ENCODE peak calls at places on chromosomes 13 and 19, in four cellular contexts. D is HCT116, H is suprapubic skin, X is GM23338. G is an unnamed sample.

GRCh38 chr19:29478578-29479565 is 46.9 kb upstream of the VSTM2B start:
- DNase-seq in D (peak), X (peak), H (no peak), G (no peak)

GRCh38 chr19:45508931-45509691 is 1.8 kb downstream of the VASP start:
- DNase-seq in D (no peak), H (no peak), X (peak), G (peak)

GRCh38 chr13:79667771-79668170 is 186.8 kb downstream of the NDFIP2 start:
- DNase-seq in X (no peak), D (no peak), H (no peak), G (no peak)

GRCh38 chr19:56015756-56016155 is 29.2 kb downstream of the NLRP5 start:
- DNase-seq in X (peak), H (no peak), D (no peak), G (no peak)

GRCh38 chr13:108272333-108272732 is 2.8 kb downstream of the TNFSF13B start:
- DNase-seq in D (no peak), H (no peak), X (no peak), G (no peak)

GRCh38 chr19:5519076-5519475 is 48.7 kb downstream of the TINCR start:
- DNase-seq in D (no peak), X (no peak), H (no peak), G (no peak)

GRCh38 chr19:35531291-35531690 is 2.0 kb upstream of the GAPDHS start:
- DNase-seq in D (no peak), H (no peak), X (no peak), G (no peak)

GRCh38 chr13:30038884-30039283 is 188.5 kb upstream of the UBL3 start:
- DNase-seq in D (no peak), H (no peak), X (no peak), G (no peak)

GRCh38 chr19:35398570-35398969 is 27.7 kb downstream of the GPR42 start:
- DNase-seq in X (no peak), D (no peak), H (no peak), G (no peak)

GRCh38 chr19:45095496-45096413 is 2.8 kb downstream of the PPP1R37 start:
- DNase-seq in H (no peak), D (no peak), X (no peak), G (no peak)

GRCh38 chr13:31835932-31836331 is 96.6 kb downstream of the RXFP2 start:
- DNase-seq in H (no peak), D (no peak), X (no peak), G (no peak)

GRCh38 chr13:38656699-38657098 is 30.2 kb upstream of the FREM2 start:
- DNase-seq in X (no peak), D (no peak), H (no peak), G (no peak)

GRCh38 chr19:17576758-17577532 is 21.5 kb downstream of the COLGALT1 start:
- DNase-seq in D (peak), X (peak), H (no peak), G (no peak)

GRCh38 chr13:44051923-44052322 is 172.2 kb downstream of the LACC1 start:
- DNase-seq in H (no peak), D (no peak), X (no peak), G (no peak)

GRCh38 chr13:21812192-21812626 is 141.3 kb downstream of the FGF9 start:
- DNase-seq in D (no peak), X (no peak), H (no peak), G (no peak)

GRCh38 chr19:30564551-30565011 is 192.4 kb downstream of the ZNF536 start:
- DNase-seq in X (peak), H (peak), D (no peak), G (no peak)

GRCh38 chr19:38263696-38264485 is 482 bp upstream of the SPINT2 start:
- DNase-seq in D (peak), X (peak), H (no peak), G (peak)

GRCh38 chr13:19772306-19772705 is 10.4 kb downstream of the PSPC1 start:
- DNase-seq in H (no peak), X (no peak), D (no peak), G (no peak)

GRCh38 chr19:40341601-40342482 is 6.4 kb downstream of the C19orf47 start:
- DNase-seq in D (no peak), X (no peak), H (no peak), G (no peak)

GRCh38 chr19:50481351-50482149 is 4.9 kb upstream of the GARIN5A start:
- DNase-seq in X (no peak), H (no peak), D (no peak), G (no peak)

GRCh38 chr13:33918199-33918932 is 100.4 kb downstream of the RFC3 start:
- DNase-seq in H (peak), D (no peak), X (no peak), G (no peak)
- TF ChIP-seq POLR2AphosphoS5 in H (no peak), D (no peak), X (no peak), G (no peak)

DNA sequence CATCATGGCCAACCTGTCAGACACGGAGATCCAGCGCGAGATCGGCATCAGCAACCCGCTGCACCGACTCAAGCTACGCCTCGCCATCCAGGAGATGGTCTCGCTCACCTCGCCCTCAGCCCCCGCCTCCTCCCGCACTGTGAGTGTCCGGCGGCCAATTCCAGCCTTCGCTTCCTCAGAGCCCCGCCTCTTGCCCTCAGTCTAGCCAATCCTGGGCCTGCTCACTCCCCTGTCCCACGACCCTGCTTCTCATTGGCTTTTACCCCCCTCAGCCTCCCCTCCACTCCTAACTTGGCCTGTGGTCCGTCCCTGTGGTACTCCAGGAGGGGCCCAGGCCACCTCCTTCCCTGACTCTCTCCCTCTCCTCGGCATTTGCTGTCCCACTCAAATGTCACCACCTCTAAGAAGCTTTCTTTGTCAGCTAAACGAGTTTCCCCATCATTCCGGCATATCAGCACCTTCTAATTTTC is 12.3 kb downstream of the HRC start:
- DNase-seq in D (no peak), H (peak), X (peak), G (no peak)
- TF ChIP-seq POLR2AphosphoS5 in D (no peak), H (no peak), X (peak), G (no peak)

DNA sequence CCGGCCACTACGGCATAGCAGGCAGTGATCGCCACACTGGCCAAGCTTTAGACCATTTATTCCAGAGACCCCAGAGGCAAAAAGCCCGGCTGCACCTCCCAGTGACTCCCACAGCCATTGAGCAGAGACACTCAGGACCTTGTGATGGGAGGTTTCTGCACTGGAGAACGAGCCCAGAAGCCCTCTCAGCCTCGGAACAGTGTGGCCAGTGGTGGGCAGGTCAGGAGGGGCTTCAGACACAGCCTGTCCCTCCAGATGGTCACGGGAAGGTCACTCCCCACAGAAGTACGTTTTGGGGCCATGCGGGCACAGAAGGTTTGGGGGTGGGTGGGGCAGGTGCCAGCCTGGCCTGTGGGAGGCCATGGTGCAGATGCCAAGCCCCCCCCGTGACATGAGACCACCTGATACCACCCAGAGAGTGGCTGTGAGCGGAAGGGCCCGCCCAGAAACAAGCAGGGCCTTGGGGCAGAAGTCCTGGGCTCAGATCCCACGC is 625 bp upstream of the F10 start:
- DNase-seq in H (no peak), D (no peak), X (no peak), G (no peak)
- TF ChIP-seq POLR2AphosphoS5 in H (no peak), D (no peak), X (no peak), G (no peak)

GRCh38 chr19:43519436-43520088 is 7.4 kb downstream of the ETHE1 start:
- DNase-seq in X (peak), D (peak), H (no peak), G (no peak)
- TF ChIP-seq POLR2AphosphoS5 in X (no peak), D (no peak), H (no peak), G (no peak)

GRCh38 chr13:37345869-37346268 is 240.4 kb upstream of the CSNK1A1L start:
- DNase-seq in X (no peak), D (no peak), H (no peak), G (no peak)

GRCh38 chr13:37349916-37350315 is 244.5 kb upstream of the CSNK1A1L start:
- DNase-seq in X (no peak), H (no peak), D (no peak), G (no peak)

GRCh38 chr13:37344051-37344450 is 238.6 kb upstream of the CSNK1A1L start:
- DNase-seq in D (no peak), X (no peak), H (no peak), G (no peak)

GRCh38 chr13:37348916-37349653 is 243.6 kb upstream of the CSNK1A1L start:
- DNase-seq in H (no peak), D (no peak), X (no peak), G (no peak)
- TF ChIP-seq POLR2AphosphoS5 in H (no peak), D (no peak), X (no peak), G (no peak)